ENCODE peak calls at places on chromosomes 4 and X, in seven cellular contexts. L is SK-N-SH, A is HepG2, I is GM12891, E is H1, Z is GM12878, H is K562. C is an unnamed sample.

GRCh38 chr4:4418676-4419370 is 31.9 kb downstream of the NSG1 start:
- DNase-seq in L (no peak), A (no peak), I (no peak), E (no peak), Z (no peak), H (no peak), C (no peak)

GRCh38 chr4:147822128-147822527 is 90.2 kb downstream of the ARHGAP10 start:
- DNase-seq in L (no peak), A (peak), I (no peak), E (no peak), Z (no peak), H (no peak), C (no peak)

GRCh38 chr4:78939667-78940008 is 400 bp upstream of the PAQR3 start:
- DNase-seq in L (peak), A (no peak), I (no peak), E (no peak), Z (no peak), H (peak), C (no peak)

GRCh38 chr4:140762202-140762601 is 6.0 kb upstream of the TBC1D9 start:
- DNase-seq in L (no peak), A (no peak), I (no peak), E (no peak), Z (no peak), H (no peak), C (no peak)

GRCh38 chr4:108135549-108136209 is 33.1 kb downstream of the LEF1 start:
- DNase-seq in L (no peak), A (no peak), I (no peak), E (no peak), Z (no peak), H (peak), C (no peak)

GRCh38 chrX:53717205-53717604 is 30.7 kb upstream of the HUWE1 start:
- DNase-seq in L (no peak), A (no peak), I (no peak), E (no peak), Z (peak), H (no peak), C (no peak)

GRCh38 chr4:170854097-170854496 is 764.3 kb upstream of the AADAT start:
- DNase-seq in L (no peak), A (no peak), I (no peak), E (no peak), Z (no peak), H (no peak), C (no peak)

GRCh38 chr4:24802648-24803047 is 7.3 kb downstream of the SOD3 start:
- DNase-seq in L (no peak), A (no peak), I (no peak), E (no peak), Z (no peak), H (no peak), C (no peak)

GRCh38 chr4:143344011-143344410 is 7.3 kb downstream of the GAB1 start:
- DNase-seq in L (no peak), A (no peak), I (no peak), E (no peak), Z (no peak), H (no peak), C (no peak)

GRCh38 chr4:185134176-185134869 is 8.7 kb upstream of the SLC25A4 start:
- DNase-seq in L (peak), A (peak), I (no peak), E (no peak), Z (no peak), H (peak), C (peak)

GRCh38 chr4:41880022-41880837 is 55.0 kb upstream of the TMEM33 start:
- DNase-seq in L (peak), A (no peak), I (no peak), E (no peak), Z (no peak), H (no peak), C (no peak)

GRCh38 chrX:115013705-115014104 is 3.7 kb downstream of the IL13RA2 start:
- DNase-seq in L (no peak), A (no peak), I (no peak), E (no peak), Z (no peak), H (no peak), C (no peak)

GRCh38 chrX:81377329-81377728 is 175.4 kb downstream of the SH3BGRL start:
- DNase-seq in L (peak), A (peak), I (no peak), E (no peak), Z (no peak), H (peak), C (no peak)

GRCh38 chr4:77076889-77077635 is 1.3 kb upstream of the CCNI start:
- DNase-seq in L (no peak), A (no peak), I (no peak), E (no peak), Z (no peak), H (no peak), C (no peak)

GRCh38 chrX:9851890-9852289 is 65.7 kb downstream of the SHROOM2 start:
- DNase-seq in L (no peak), A (no peak), I (no peak), E (no peak), Z (no peak), H (no peak), C (no peak)

GRCh38 chrX:130575831-130576404 is 174.1 kb downstream of the RBMX2 start:
- DNase-seq in L (peak), A (peak), I (no peak), E (peak), Z (no peak), H (peak), C (peak)

GRCh38 chrX:97685753-97686152 is 802.0 kb downstream of the RPA4 start:
- DNase-seq in L (peak), A (peak), I (no peak), E (no peak), Z (no peak), H (peak), C (no peak)

GRCh38 chr4:98625399-98625798 is 33.0 kb downstream of the TSPAN5 start:
- DNase-seq in L (no peak), A (no peak), I (no peak), E (no peak), Z (no peak), H (no peak), C (no peak)

GRCh38 chr4:130147618-130148017 is 1051.7 kb downstream of the C4orf33 start:
- DNase-seq in L (no peak), A (no peak), I (no peak), E (no peak), Z (no peak), H (no peak), C (no peak)

GRCh38 chrX:52839137-52839536 is 28.1 kb downstream of the XAGE5 start:
- DNase-seq in L (no peak), A (no peak), I (no peak), E (no peak), Z (no peak), H (no peak), C (no peak)

GRCh38 chr4:79042079-79042674 is 102.9 kb upstream of the PAQR3 start:
- DNase-seq in L (peak), A (peak), I (no peak), E (no peak), Z (no peak), H (peak), C (no peak)

DNA sequence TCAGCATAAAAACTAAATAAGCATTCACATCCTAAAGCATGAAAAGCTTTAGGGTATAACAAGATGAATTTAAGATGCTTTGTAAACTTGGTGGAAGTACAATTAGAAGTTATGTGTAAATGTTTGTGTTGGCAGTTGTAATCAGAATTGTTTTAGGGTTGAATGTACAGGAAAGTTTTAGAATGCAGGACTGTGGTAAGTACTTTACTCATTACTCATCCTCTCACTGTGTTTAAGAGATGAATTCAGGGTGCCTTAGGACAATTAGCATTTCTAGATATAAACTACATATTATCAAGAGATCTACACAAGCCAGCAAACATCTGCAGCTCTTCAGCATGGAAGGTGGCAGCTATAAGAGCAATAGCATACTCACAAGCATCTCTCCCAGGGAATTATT is 77.5 kb upstream of the ELOVL6 start:
- DNase-seq in L (no peak), A (no peak), I (no peak), E (no peak), Z (no peak), H (no peak), C (no peak)
- TF ChIP-seq TAF1 in L (no peak), A (no peak), I (no peak), E (no peak), Z (no peak), H (no peak), C (no peak)

DNA sequence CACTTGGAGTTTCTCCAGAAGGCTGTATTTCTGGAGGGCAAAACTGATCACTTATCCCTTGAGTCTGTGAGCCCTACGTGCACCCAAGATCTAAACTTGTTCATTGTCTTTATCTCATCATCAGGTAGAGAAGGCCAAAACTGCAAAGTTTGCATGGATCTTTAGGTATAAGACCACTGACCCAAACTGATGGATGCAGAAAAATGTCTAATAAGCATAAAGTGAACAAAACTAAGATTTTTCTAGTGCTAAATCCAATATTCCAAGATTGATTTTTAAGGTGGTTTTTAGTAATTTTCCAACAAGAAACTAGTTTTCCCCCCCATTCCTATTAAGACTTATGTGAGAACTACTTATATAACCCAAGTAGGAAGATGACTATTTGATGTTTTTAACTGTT is 2.0 kb downstream of the TMSB15A start:
- DNase-seq in L (no peak), A (no peak), I (no peak), E (no peak), Z (no peak), H (no peak), C (no peak)
- TF ChIP-seq POLR2AphosphoS5 in L (no peak), A (no peak), I (no peak), E (no peak), Z (no peak), H (no peak), C (no peak)

DNA sequence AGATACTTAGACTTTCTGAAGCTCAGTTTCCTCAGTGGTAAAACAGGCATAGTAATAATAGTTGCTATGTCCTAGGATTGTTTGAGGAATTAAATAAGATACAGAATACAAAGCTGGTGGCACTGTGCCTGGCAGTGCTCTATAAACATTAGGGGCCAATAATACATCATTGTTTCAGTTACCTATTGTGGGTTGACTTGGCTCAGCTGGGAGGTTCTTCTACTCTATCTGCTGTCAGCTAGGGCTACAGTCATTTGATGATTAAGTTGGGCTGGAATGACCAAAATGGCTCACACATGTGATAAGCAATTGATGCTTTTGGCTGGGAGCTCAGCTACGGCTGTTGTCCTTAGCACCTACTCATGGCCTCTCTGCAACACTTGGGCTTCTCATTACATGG is 121.2 kb upstream of the USP9X start:
- DNase-seq in L (no peak), A (no peak), I (no peak), E (no peak), Z (no peak), H (no peak), C (no peak)
- TF ChIP-seq TAF1 in L (no peak), A (no peak), I (no peak), E (no peak), Z (no peak), H (no peak), C (no peak)

DNA sequence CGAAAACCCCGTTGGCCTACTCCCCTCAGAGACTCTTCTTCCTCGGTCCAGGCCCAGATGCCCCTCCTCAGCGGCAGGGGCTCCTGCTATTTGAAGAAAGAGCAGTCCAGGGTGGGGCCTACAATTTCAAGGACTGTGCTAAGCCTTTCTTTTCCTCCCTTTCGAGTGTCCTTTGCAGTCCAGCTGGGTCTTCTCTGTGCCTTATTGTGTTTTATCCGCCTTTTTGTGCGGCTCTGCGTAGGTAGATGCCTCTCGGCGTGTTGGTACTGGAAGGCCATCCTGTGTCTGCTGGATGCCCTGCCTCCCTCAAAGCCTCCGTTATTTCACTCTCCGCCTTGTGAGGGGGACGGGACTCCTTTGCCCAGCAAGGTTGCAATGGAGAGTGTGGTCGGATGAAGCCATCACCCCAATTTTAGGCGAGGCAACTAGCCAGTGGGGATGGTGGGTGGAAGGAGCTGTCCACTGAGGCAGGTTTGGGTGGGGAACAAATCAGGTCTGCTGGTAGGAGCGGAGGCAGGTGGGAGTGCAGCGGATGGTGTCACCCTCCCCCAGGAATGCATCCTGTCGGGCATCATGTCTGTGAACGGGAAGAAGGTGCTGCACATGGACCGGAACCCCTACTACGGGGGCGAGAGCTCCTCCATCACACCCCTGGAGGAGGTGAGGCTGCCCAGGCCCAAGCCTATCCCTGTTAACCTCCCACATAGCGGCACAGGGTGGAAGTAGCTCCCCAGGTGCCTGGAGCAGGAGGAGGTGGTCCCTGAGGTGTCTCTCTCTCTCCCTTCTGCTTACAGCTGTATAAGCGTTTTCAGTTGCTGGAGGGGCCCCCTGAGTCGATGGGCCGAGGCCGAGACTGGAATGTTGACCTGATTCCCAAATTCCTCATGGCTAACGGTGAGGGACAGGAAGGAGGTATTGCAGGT is 1.3 kb downstream of the GDI1 start:
- DNase-seq in L (no peak), A (no peak), I (no peak), E (no peak), Z (no peak), H (no peak), C (no peak)
- TF ChIP-seq POLR2AphosphoS5 in L (no peak), A (no peak), I (no peak), E (no peak), Z (no peak), H (no peak), C (no peak)

GRCh38 chr4:19987746-19988145 is 264.0 kb upstream of the SLIT2 start:
- DNase-seq in L (no peak), A (no peak), I (no peak), E (no peak), Z (no peak), H (no peak), C (no peak)
- TF ChIP-seq TAF1 in L (no peak), A (no peak), I (no peak), E (no peak), Z (no peak), H (no peak), C (no peak)

GRCh38 chr4:68751138-68751537 is 64.7 kb upstream of the UGT2B10 start:
- DNase-seq in L (no peak), A (no peak), I (no peak), E (no peak), Z (no peak), H (no peak), C (no peak)
- TF ChIP-seq POLR2AphosphoS5 in L (no peak), A (no peak), I (no peak), E (no peak), Z (no peak), H (no peak), C (no peak)

GRCh38 chrX:118348186-118348810 is 2.4 kb downstream of the WDR44 start:
- DNase-seq in L (no peak), A (no peak), I (no peak), E (no peak), Z (no peak), H (no peak), C (no peak)

GRCh38 chrX:118350715-118351114 is 4.8 kb downstream of the WDR44 start:
- DNase-seq in L (no peak), A (no peak), I (no peak), E (no peak), Z (no peak), H (no peak), C (no peak)

GRCh38 chrX:118349188-118349587 is 3.3 kb downstream of the WDR44 start:
- DNase-seq in L (no peak), A (no peak), I (no peak), E (no peak), Z (no peak), H (no peak), C (no peak)

GRCh38 chrX:118352566-118352965 is 6.7 kb downstream of the WDR44 start:
- DNase-seq in L (no peak), A (no peak), I (no peak), E (no peak), Z (no peak), H (no peak), C (no peak)

GRCh38 chrX:118350221-118350620 is 4.3 kb downstream of the WDR44 start:
- DNase-seq in L (no peak), A (no peak), I (no peak), E (no peak), Z (no peak), H (no peak), C (no peak)
- TF ChIP-seq TAF1 in L (no peak), A (no peak), I (no peak), E (no peak), Z (no peak), H (no peak), C (no peak)

GRCh38 chr4:105150511-105150910 is 3.8 kb downstream of the TET2 start:
- DNase-seq in L (no peak), A (no peak), I (no peak), E (no peak), Z (no peak), H (no peak), C (no peak)
- TF ChIP-seq POLR2AphosphoS5 in L (no peak), A (no peak), I (no peak), E (no peak), Z (no peak), H (no peak), C (no peak)

C was measured in GM12892.